ENCODE peak calls at places on chromosomes 5 and 9, in five cellular contexts. V is A549, Z is tibial nerve, E is OCI-LY7, U is lower lobe of right lung. W is an unnamed sample.

GRCh38 chr9:86809151-86809550 is 138.2 kb downstream of the GAS1 start:
- DNase-seq in U (no peak), V (no peak), E (no peak), Z (no peak), W (no peak)

GRCh38 chr5:92527311-92528078 is 1053.5 kb downstream of the NR2F1-AS1 start:
- DNase-seq in Z (no peak), V (no peak), E (no peak), U (no peak), W (no peak)

GRCh38 chr5:5560016-5560415 is 137.5 kb downstream of the ICE1 start:
- DNase-seq in E (no peak), V (no peak), Z (no peak), U (no peak), W (no peak)

GRCh38 chr5:136020383-136021015 is 8.3 kb upstream of the TGFBI start:
- DNase-seq in Z (peak; percentile 34), U (no peak), V (peak; percentile 95), E (no peak), W (peak; percentile 99)

GRCh38 chr5:143714629-143715028 is 97.3 kb upstream of the HMHB1 start:
- DNase-seq in U (peak; percentile 68), E (peak; percentile 47), V (peak; percentile 17), Z (no peak), W (no peak)

GRCh38 chr5:124252751-124253146 is 493.7 kb downstream of the ZNF608 start:
- DNase-seq in U (no peak), E (no peak), Z (no peak), V (no peak), W (no peak)

GRCh38 chr5:99104538-99105132 is 175.8 kb upstream of the CHD1 start:
- DNase-seq in E (peak; percentile 23), Z (no peak), U (no peak), V (peak; percentile 31), W (no peak)

GRCh38 chr5:73812962-73813588 is 187.1 kb downstream of the ARHGEF28 start:
- DNase-seq in V (peak; percentile 66), E (no peak), Z (no peak), U (no peak), W (no peak)

GRCh38 chr9:137172907-137173794 is 1.3 kb upstream of the TMEM210 start:
- DNase-seq in V (no peak), E (no peak), Z (no peak), U (no peak), W (no peak)

GRCh38 chr5:128199104-128199503 is 115.5 kb downstream of the SLC12A2 start:
- DNase-seq in E (no peak), Z (no peak), U (no peak), V (peak; percentile 47), W (no peak)

GRCh38 chr9:137760426-137760825 is 117.2 kb upstream of the CACNA1B start:
- DNase-seq in E (no peak), V (no peak), Z (no peak), U (no peak), W (no peak)

GRCh38 chr9:19940808-19941207 is 152.0 kb upstream of the SLC24A2 start:
- DNase-seq in U (no peak), V (no peak), E (no peak), Z (no peak), W (no peak)

GRCh38 chr5:153565822-153566221 is 75.4 kb downstream of the GRIA1 start:
- DNase-seq in U (no peak), Z (no peak), V (no peak), E (no peak), W (no peak)

GRCh38 chr9:123395276-123396006 is 39.4 kb downstream of the CRB2 start:
- DNase-seq in Z (no peak), U (no peak), V (no peak), E (no peak), W (no peak)

GRCh38 chr9:37908698-37909186 is 4.8 kb upstream of the SLC25A51 start:
- DNase-seq in V (peak; percentile 67), Z (peak; percentile 25), E (no peak), U (no peak), W (no peak)

GRCh38 chr5:14672508-14673394 is 8.2 kb downstream of the OTULIN start:
- DNase-seq in Z (no peak), U (no peak), V (no peak), E (no peak), W (no peak)

GRCh38 chr5:181099453-181100086 is 31.4 kb downstream of the OR2V1 start:
- DNase-seq in Z (no peak), V (peak; percentile 22), E (no peak), U (no peak), W (no peak)

GRCh38 chr5:127739807-127740384 is 36.7 kb downstream of the CCDC192 start:
- DNase-seq in Z (no peak), U (no peak), V (no peak), E (no peak), W (no peak)

GRCh38 chr9:123291736-123292135 is 23.4 kb upstream of the STRBP start:
- DNase-seq in E (peak; percentile 28), Z (no peak), V (no peak), U (no peak), W (no peak)

GRCh38 chr9:132164604-132165362 is 2.9 kb downstream of the NTNG2 start:
- DNase-seq in Z (peak; percentile 66), V (no peak), U (no peak), E (no peak), W (no peak)

GRCh38 chr5:11894992-11895391 is 9.3 kb downstream of the CTNND2 start:
- DNase-seq in Z (no peak), V (no peak), U (no peak), E (no peak), W (no peak)

GRCh38 chr5:125286266-125286665 is 539.8 kb upstream of the ZNF608 start:
- DNase-seq in U (no peak), E (no peak), Z (no peak), V (no peak), W (no peak)

GRCh38 chr5:157280511-157280910 is 14.6 kb downstream of the CYFIP2 start:
- DNase-seq in E (no peak), Z (no peak), V (no peak), U (no peak), W (no peak)
- H3K4me1 ChIP-seq in E (peaks cover 48% of the 10 kb centered on the region), Z (no peaks in the 10 kb centered on the region), V (no peaks in the 10 kb centered on the region), U (peaks cover 8% of the 10 kb centered on the region), W (no peaks in the 10 kb centered on the region)

DNA sequence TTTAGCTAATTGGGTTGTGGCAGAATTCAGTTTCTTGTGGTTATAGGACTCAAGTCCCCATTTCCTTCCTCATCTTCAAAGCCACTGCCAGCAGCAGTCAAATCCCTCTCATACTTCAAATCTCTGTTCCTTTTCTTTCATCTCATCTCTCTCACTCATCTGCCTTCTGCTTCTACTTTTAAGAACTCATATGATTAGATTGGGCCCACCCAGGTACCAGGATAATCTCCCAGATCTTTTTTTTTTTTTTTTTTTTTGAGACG is 8.0 kb upstream of the REEP5 start:
- DNase-seq in U (no peak), Z (no peak), E (peak; percentile 89), V (no peak), W (no peak)
- H3K4me1 ChIP-seq in U (no peaks in the 10 kb centered on the region), Z (no peaks in the 10 kb centered on the region), E (peaks cover 70% of the 10 kb centered on the region), V (peaks cover 11% of the 10 kb centered on the region), W (no peaks in the 10 kb centered on the region)

GRCh38 chr5:1300581-1301083 is 5.8 kb upstream of the TERT start:
- DNase-seq in Z (no peak), E (no peak), U (peak; percentile 41), V (no peak), W (no peak)

GRCh38 chr5:1304059-1304458 is 9.2 kb upstream of the TERT start:
- DNase-seq in V (no peak), E (no peak), U (no peak), Z (no peak), W (no peak)

GRCh38 chr5:1299511-1299850 is 4.6 kb upstream of the TERT start:
- DNase-seq in E (peak; percentile 53), V (no peak), U (peak; percentile 36), Z (no peak), W (no peak)

GRCh38 chr5:1299961-1300360 is 5.1 kb upstream of the TERT start:
- DNase-seq in E (no peak), U (peak; percentile 35), Z (no peak), V (no peak), W (no peak)

GRCh38 chr5:1302258-1302657 is 7.4 kb upstream of the TERT start:
- DNase-seq in E (no peak), Z (no peak), U (no peak), V (no peak), W (no peak)
- H3K4me1 ChIP-seq in E (peaks cover 79% of the 10 kb centered on the region), Z (no peaks in the 10 kb centered on the region), U (no peaks in the 10 kb centered on the region), V (no peaks in the 10 kb centered on the region), W (no peaks in the 10 kb centered on the region)

DNA sequence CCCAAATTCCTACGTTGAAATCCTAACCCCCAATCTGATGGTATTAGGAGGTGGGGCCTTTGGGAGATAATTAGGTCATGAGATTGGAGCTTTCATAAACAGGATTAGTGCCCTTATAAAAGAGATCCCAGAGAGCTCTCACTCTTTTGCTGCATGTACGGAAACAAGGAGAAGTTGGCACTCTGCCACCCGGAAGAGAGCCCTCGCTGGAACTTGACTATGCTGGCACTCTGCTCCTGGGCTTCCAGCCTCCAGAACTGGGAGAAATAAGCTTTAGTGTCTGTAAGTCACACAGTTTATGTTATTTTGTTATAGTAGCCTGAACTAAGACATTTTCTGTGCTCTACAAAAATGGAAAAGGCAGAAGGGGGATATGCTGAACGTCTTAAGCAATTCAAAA is 17.5 kb downstream of the NFIB start:
- DNase-seq in E (no peak), Z (no peak), V (no peak), U (no peak), W (no peak)
- H3K4me1 ChIP-seq in E (no peaks in the 10 kb centered on the region), Z (peaks cover 15% of the 10 kb centered on the region), V (peaks cover 34% of the 10 kb centered on the region), U (peaks cover 28% of the 10 kb centered on the region), W (peaks cover 24% of the 10 kb centered on the region)

GRCh38 chr9:104868687-104869404 is 59.1 kb downstream of the ABCA1 start:
- DNase-seq in Z (peak; percentile 56), E (peak; percentile 73), U (peak; percentile 70), V (peak; percentile 55), W (no peak)

GRCh38 chr9:104868303-104868686 is 59.7 kb downstream of the ABCA1 start:
- DNase-seq in U (no peak), V (no peak), Z (no peak), E (no peak), W (no peak)

GRCh38 chr9:104872959-104873850 is 54.8 kb downstream of the ABCA1 start:
- DNase-seq in E (no peak), U (no peak), V (peak; percentile 74), Z (peak; percentile 56), W (peak; percentile 88)

GRCh38 chr9:104871961-104872527 is 55.9 kb downstream of the ABCA1 start:
- DNase-seq in V (no peak), Z (no peak), E (no peak), U (no peak), W (no peak)

GRCh38 chr9:104869801-104870200 is 58.2 kb downstream of the ABCA1 start:
- DNase-seq in Z (no peak), V (no peak), E (no peak), U (no peak), W (no peak)
- H3K4me1 ChIP-seq in Z (peaks cover 25% of the 10 kb centered on the region), V (peaks cover 59% of the 10 kb centered on the region), E (peaks cover 25% of the 10 kb centered on the region), U (peaks cover 49% of the 10 kb centered on the region), W (peaks cover 55% of the 10 kb centered on the region)

GRCh38 chr5:132060501-132061161 is at the start of gene IL3:
- DNase-seq in E (no peak), V (no peak), U (no peak), Z (no peak), W (no peak)
- H3K4me1 ChIP-seq in E (no peaks in the 10 kb centered on the region), V (no peaks in the 10 kb centered on the region), U (peaks cover 6% of the 10 kb centered on the region), Z (no peaks in the 10 kb centered on the region), W (no peaks in the 10 kb centered on the region)

W was measured in keratinocyte.